ENCODE peak calls at places on chromosomes 13 and 19, in ten cellular contexts. I is thyroid gland, T is heart left ventricle, D is NB4, N is HFFc6, X is A549, K is choroid plexus epithelial cell, G is Peyer's patch, V is astrocyte of the cerebellum, W is hepatocyte. A is an unnamed sample.

GRCh38 chr19:3404324-3405260 is 38.2 kb downstream of the NFIC start:
- DNase-seq in G (peak; percentile 66), T (peak; percentile 92), W (peak; percentile 58), V (peak; percentile 78), K (peak; percentile 92), X (no peak), I (peak; percentile 88), N (peak; percentile 88), D (no peak), A (peak; percentile 97)

GRCh38 chr13:65368832-65369231 is 1861.3 kb downstream of the PCDH9 start:
- DNase-seq in W (no peak), X (no peak), N (no peak), K (no peak), T (no peak), D (no peak), V (no peak), G (no peak), I (no peak), A (no peak)

GRCh38 chr13:69970521-69970920 is 137.1 kb upstream of the ATXN8OS start:
- DNase-seq in T (no peak), W (peak; percentile 32), D (peak; percentile 28), N (no peak), X (no peak), G (no peak), K (no peak), V (no peak), I (no peak), A (no peak)

GRCh38 chr19:16673226-16673625 is 12.3 kb downstream of the TMEM38A start:
- DNase-seq in W (no peak), G (no peak), D (peak; percentile 43), I (no peak), N (no peak), V (no peak), T (no peak), K (no peak), X (no peak), A (no peak)

GRCh38 chr13:84191199-84191598 is 308.9 kb upstream of the SLITRK1 start:
- DNase-seq in G (no peak), V (no peak), W (no peak), N (no peak), K (no peak), X (no peak), T (no peak), I (no peak), D (no peak), A (no peak)

GRCh38 chr19:10874019-10874418 is 2.7 kb downstream of the CARM1 start:
- DNase-seq in K (no peak), X (no peak), N (no peak), D (no peak), I (no peak), G (peak; percentile 62), W (no peak), V (no peak), T (no peak), A (no peak)

GRCh38 chr19:1264801-1265610 is 4.1 kb upstream of the CIRBP start:
- DNase-seq in W (peak; percentile 92), D (peak; percentile 47), T (peak; percentile 75), V (peak; percentile 45), N (peak; percentile 83), I (peak; percentile 63), X (peak; percentile 59), G (peak; percentile 92), K (peak; percentile 84), A (peak; percentile 93)

GRCh38 chr19:39692166-39692565 is 12.1 kb upstream of the LGALS14 start:
- DNase-seq in N (no peak), K (no peak), X (no peak), T (no peak), G (no peak), D (no peak), V (no peak), W (no peak), I (no peak), A (no peak)

GRCh38 chr19:4441994-4442845 is 15.4 kb downstream of the UBXN6 start:
- DNase-seq in X (no peak), K (no peak), T (no peak), V (no peak), W (no peak), N (no peak), I (no peak), D (peak; percentile 24), G (no peak), A (no peak)

GRCh38 chr19:53864308-53864836 is 3.3 kb upstream of the MYADM start:
- DNase-seq in G (no peak), N (no peak), T (no peak), K (no peak), X (peak; percentile 79), D (no peak), I (no peak), V (no peak), W (peak; percentile 57), A (no peak)

DNA sequence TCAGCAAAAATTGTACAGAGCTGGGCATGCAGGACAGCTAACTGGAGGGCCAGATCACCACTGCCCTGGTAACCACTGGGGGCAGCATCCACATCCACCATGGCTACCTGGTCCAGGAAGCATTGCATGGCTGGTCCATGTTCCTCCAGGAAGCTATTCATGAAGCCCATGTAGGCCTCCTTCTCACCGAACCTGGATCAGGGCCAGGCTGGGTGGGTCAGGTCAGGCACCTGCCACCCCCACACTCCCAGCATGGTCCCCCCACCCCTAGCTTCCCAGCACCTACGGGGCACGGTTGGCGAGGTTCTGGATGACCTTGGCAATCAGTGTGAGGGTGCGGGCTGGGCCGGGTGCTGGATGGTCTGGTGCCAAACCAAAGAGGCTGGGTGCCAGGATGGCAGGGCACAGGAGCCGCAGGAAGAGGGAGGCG is 4.6 kb upstream of the WIZ start:
- DNase-seq in W (no peak), X (peak; percentile 30), I (peak; percentile 34), T (no peak), G (no peak), N (no peak), V (no peak), K (no peak), D (no peak), A (no peak)
- TF ChIP-seq CTCF in W (no peak), X (no peak), I (no peak), T (no peak), G (peak; percentile 8), N (peak; percentile 60), V (no peak), K (peak; percentile 52), D (peak; percentile 7), A (no peak)

DNA sequence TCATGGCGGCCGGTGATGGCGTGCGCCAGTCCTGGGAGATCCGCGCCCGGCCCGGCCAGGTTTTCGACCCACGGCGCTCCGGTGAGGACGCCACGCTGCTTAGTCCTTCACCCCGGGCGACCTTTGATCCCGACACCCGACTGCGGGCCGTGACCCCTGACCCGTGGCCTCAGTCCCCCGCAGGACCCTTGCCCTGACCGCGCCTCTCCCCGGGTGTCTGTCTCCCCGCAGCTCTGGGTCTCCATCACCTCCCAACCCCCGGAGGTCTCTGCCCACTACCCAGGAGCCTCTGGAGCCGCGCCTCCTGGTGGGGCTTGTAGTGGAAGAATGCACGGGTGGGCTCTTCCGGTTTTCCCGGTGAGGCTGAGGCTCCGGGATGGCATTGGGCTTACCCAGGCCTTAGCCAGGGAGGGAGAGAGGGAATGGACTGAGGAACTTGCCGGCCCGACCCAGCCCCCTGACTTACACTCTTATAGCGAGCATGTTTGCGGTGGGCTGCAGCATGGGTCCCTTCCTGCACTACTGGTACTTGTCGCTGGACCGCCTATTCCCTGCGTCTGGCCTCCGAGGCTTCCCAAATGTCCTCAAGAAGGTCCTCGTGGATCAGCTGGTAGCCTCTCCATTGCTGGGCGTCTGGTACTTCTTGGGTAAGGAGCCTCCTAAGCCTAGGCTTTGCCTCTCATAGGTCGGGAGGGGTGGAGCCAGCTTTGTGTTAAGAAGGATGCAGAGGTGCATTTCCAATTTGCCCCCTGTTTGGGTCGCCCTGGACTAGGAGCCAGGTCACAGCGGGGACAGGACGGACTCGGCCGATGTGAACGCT is 580 bp downstream of the MPV17L2 start:
- DNase-seq in K (no peak), T (no peak), G (no peak), V (no peak), I (no peak), D (peak; percentile 27), N (no peak), X (no peak), W (no peak), A (peak; percentile 79)
- TF ChIP-seq CTCF in K (no peak), T (no peak), G (no peak), V (no peak), I (no peak), D (no peak), N (peak; percentile 43), X (no peak), W (no peak), A (no peak)

GRCh38 chr19:17765069-17765618 is 13.9 kb downstream of the FCHO1 start:
- DNase-seq in W (no peak), D (no peak), V (no peak), I (no peak), N (no peak), T (peak; percentile 60), K (no peak), X (peak; percentile 21), G (peak; percentile 89), A (peak; percentile 78)

GRCh38 chr19:17764348-17764747 is 13.1 kb downstream of the FCHO1 start:
- DNase-seq in D (no peak), V (no peak), G (no peak), K (no peak), N (no peak), T (no peak), X (no peak), W (no peak), I (no peak), A (no peak)

GRCh38 chr19:17767559-17767958 is 16.3 kb downstream of the FCHO1 start:
- DNase-seq in X (no peak), I (no peak), D (no peak), T (no peak), W (no peak), N (no peak), G (no peak), K (no peak), V (no peak), A (no peak)

GRCh38 chr19:17762505-17763229 is 11.4 kb downstream of the FCHO1 start:
- DNase-seq in N (peak; percentile 52), K (peak; percentile 91), D (peak; percentile 61), I (no peak), W (no peak), X (peak; percentile 38), G (peak; percentile 68), V (peak; percentile 18), T (no peak), A (no peak)

DNA sequence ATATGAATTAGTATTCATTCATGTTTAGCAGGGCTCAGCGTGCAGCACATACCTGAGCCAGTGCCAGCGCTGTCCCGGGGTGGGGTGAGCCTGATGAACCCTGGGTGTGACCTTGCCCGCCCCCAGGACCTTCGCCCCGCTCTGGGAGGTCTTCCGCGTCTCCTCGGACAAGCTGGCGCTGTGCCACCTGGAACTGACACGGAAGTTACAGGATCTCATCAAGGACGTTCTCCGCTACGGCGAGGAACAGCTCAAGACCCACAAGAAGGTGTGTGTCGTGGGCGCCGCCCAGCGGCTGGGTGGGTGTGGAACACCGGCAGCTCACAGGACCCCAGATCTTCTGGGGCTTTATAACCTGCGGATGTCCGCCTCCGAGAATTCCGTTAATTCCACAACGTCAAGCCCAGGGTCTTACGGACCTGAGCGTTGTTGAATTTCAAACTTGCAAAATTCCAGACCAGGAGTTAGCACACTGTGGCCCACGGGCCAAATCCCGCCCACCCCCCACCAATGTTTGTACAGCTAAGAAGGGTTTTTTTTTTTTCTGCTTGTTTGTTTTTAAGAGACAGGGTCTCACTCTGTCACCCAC is 15.4 kb downstream of the FCHO1 start:
- DNase-seq in W (peak; percentile 92), D (no peak), X (peak; percentile 64), N (peak; percentile 60), K (peak; percentile 91), I (peak; percentile 77), V (peak; percentile 36), T (peak; percentile 74), G (peak; percentile 95), A (peak; percentile 81)
- TF ChIP-seq CTCF in W (peak; percentile 80), D (no peak), X (peak; percentile 83), N (peak; percentile 87), K (peak; percentile 98), I (peak; percentile 63), V (peak; percentile 86), T (peak; percentile 77), G (peak; percentile 96), A (peak; percentile 67)

GRCh38 chr13:46728777-46729176 is 68.2 kb downstream of the ESD start:
- DNase-seq in K (peak; percentile 24), I (no peak), W (no peak), V (no peak), N (no peak), T (no peak), D (peak; percentile 66), G (no peak), X (peak; percentile 1), A (no peak)
- TF ChIP-seq CTCF in K (peak; percentile 38), I (no peak), W (no peak), V (no peak), N (peak; percentile 63), T (peak; percentile 23), D (peak; percentile 35), G (no peak), X (no peak), A (no peak)

A was measured in sigmoid colon.